ENCODE peak calls at places on chromosomes 7 and 10, in ten cellular contexts. V is fibroblast of lung; Z is naive thymus-derived CD4-positive, alpha-beta T cell; E is bronchial epithelial cell; T is IMR-90; C is SJSA1; K is uterus; B is adrenal gland; N is mammary epithelial cell; W is brain microvascular endothelial cell. Q is an unnamed sample. For H3K36me3, the result is how much of the 10 kb centered on the place peaks cover.

GRCh38 chr7:135670179-135670578 is 7.9 kb downstream of the STMP1 start:
- DNase-seq in W (peak), V (peak), B (no peak), Z (no peak), C (no peak), T (peak), E (peak), K (no peak), N (peak), Q (no peak)

GRCh38 chr7:5694221-5694754 is 87.2 kb downstream of the RNF216 start:
- DNase-seq in T (peak), W (peak), C (peak), V (peak), Z (peak), E (peak), N (no peak), B (no peak), K (peak), Q (no peak)

GRCh38 chr10:132916956-132917666 is 25.3 kb downstream of the CFAP46 start:
- DNase-seq in T (no peak), N (no peak), V (no peak), W (no peak), E (no peak), B (no peak), K (no peak), C (no peak), Z (no peak), Q (no peak)

GRCh38 chr7:80916770-80917681 is 1.8 kb downstream of the SEMA3C start:
- DNase-seq in B (no peak), T (peak), N (peak), V (peak), K (no peak), Z (no peak), C (peak), W (peak), E (peak), Q (no peak)

GRCh38 chr7:135771961-135772638 is 23.5 kb upstream of the FAM180A start:
- DNase-seq in K (no peak), C (no peak), B (no peak), W (peak), T (peak), V (peak), Z (no peak), E (peak), N (peak), Q (no peak)

GRCh38 chr10:84265378-84265777 is 20.5 kb downstream of the RGR start:
- DNase-seq in C (no peak), N (no peak), V (no peak), E (no peak), T (no peak), W (no peak), Z (no peak), K (no peak), B (no peak), Q (no peak)

GRCh38 chr7:77425151-77426051 is 9.3 kb upstream of the GSAP start:
- DNase-seq in Z (no peak), N (peak), K (no peak), C (peak), B (no peak), W (peak), T (peak), V (peak), E (peak), Q (no peak)

GRCh38 chr10:71333154-71333887 is 14.3 kb downstream of the SLC29A3 start:
- DNase-seq in T (no peak), K (no peak), W (no peak), N (peak), E (peak), Z (no peak), B (no peak), C (no peak), V (no peak), Q (no peak)

GRCh38 chr10:36504752-36505151 is 620.6 kb upstream of the ANKRD30A start:
- DNase-seq in N (peak), B (no peak), Z (no peak), K (no peak), V (no peak), E (peak), W (no peak), T (no peak), C (no peak), Q (no peak)

GRCh38 chr7:134140889-134141867 is 14.0 kb downstream of the LRGUK start:
- DNase-seq in Z (no peak), K (peak), B (peak), E (peak), N (peak), V (peak), W (peak), T (peak), C (peak), Q (peak)

GRCh38 chr7:134327896-134328295 is 11.2 kb upstream of the SLC35B4 start:
- DNase-seq in B (peak), K (peak), W (peak), V (peak), Z (peak), C (peak), N (peak), T (peak), E (peak), Q (no peak)

GRCh38 chr10:108515821-108516220 is 1351.3 kb upstream of the SORCS1 start:
- DNase-seq in E (no peak), K (no peak), W (no peak), T (no peak), B (no peak), C (no peak), Z (no peak), N (no peak), V (no peak), Q (no peak)

GRCh38 chr10:88525371-88526079 is 57.6 kb downstream of the RNLS start:
- DNase-seq in B (peak), T (peak), K (no peak), W (peak), V (peak), Z (no peak), N (peak), E (peak), C (no peak), Q (no peak)

GRCh38 chr10:128058746-128059125 is 67.5 kb downstream of the MKI67 start:
- DNase-seq in T (no peak), K (no peak), N (no peak), W (no peak), V (no peak), C (no peak), E (no peak), Z (no peak), B (no peak), Q (no peak)

GRCh38 chr7:144908324-144908723 is 72.5 kb upstream of the TPK1 start:
- DNase-seq in E (no peak), T (no peak), V (no peak), N (no peak), Z (no peak), B (no peak), K (no peak), C (no peak), W (no peak), Q (no peak)

GRCh38 chr10:100183482-100183881 is 2.3 kb downstream of the ERLIN1 start:
- DNase-seq in W (no peak), B (no peak), E (peak), T (peak), C (no peak), V (no peak), Z (no peak), N (peak), K (no peak), Q (no peak)

GRCh38 chr10:100184426-100185219 is 1.2 kb downstream of the ERLIN1 start:
- DNase-seq in K (no peak), C (peak), B (no peak), E (peak), N (peak), Z (no peak), V (peak), T (peak), W (no peak), Q (no peak)

GRCh38 chr10:100185364-100186252 is at the start of gene ERLIN1:
- DNase-seq in V (peak), C (peak), Z (peak), W (peak), B (peak), K (peak), T (peak), N (peak), E (peak), Q (peak)

GRCh38 chr10:100182281-100182680 is 3.5 kb downstream of the ERLIN1 start:
- DNase-seq in B (no peak), E (no peak), T (no peak), N (no peak), V (no peak), W (no peak), K (no peak), C (no peak), Z (no peak), Q (no peak)

DNA sequence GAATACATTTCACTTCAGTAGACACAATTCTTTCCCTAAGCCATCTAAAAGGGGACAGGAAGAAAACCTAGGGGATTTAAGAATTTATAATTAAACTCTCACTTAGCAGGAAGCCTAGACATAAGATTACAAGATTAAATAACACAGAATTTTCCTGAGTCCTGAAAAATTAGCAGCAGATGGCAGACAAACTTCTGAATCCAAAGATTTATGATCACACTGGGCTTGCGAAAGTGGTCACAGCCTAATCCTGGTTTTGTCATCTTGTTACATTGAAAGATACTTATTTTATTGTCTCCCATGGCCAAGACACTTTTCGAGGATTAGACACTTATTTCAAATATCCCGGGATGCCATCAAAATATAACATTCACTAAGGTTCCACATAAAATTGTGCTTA is 2.9 kb downstream of the ERLIN1 start:
- DNase-seq in E (no peak), B (no peak), V (no peak), K (no peak), W (no peak), N (no peak), Z (no peak), T (no peak), C (no peak), Q (no peak)
- H3K36me3 ChIP-seq in E (under half), B (under half), V (under half), K (under half), W (under half), N (under half), Z (under half), T (under half), C (half or more), Q (under half)

DNA sequence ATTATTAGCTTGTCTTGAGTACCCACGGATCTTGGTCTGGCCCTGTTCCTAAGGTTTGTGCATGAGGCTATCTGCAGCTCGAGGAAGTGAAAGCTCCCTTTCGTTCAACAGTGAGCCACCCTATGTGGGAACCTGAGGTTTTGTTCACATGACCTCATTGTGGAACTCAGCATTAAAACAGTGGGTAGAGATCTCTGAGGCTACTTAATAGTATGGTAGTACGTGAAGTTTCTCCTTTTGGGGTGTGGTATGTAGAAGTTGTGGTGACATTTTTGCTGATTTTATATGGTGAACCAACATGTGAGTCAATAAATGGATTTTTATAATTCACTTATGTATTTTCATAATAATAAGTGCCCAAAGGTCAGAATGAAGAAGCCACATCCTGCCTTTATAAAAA is 252.7 kb upstream of the FERD3L start:
- DNase-seq in Z (no peak), B (no peak), W (peak), K (no peak), E (no peak), N (peak), C (no peak), V (peak), T (peak), Q (no peak)
- H3K36me3 ChIP-seq in Z (under half), B (under half), W (under half), K (under half), E (under half), N (under half), C (under half), V (under half), T (under half), Q (under half)

GRCh38 chr7:2587134-2587533 is 28.4 kb downstream of the IQCE start:
- DNase-seq in T (no peak), Z (no peak), B (no peak), W (no peak), V (no peak), E (no peak), K (no peak), C (no peak), N (no peak), Q (no peak)

GRCh38 chr7:2592375-2592865 is 33.6 kb downstream of the IQCE start:
- DNase-seq in N (no peak), Z (no peak), V (no peak), B (no peak), E (no peak), W (no peak), T (no peak), K (no peak), C (no peak), Q (no peak)

GRCh38 chr7:2586326-2587020 is 27.7 kb downstream of the IQCE start:
- DNase-seq in T (no peak), E (no peak), V (no peak), Z (no peak), W (no peak), N (no peak), C (no peak), B (no peak), K (no peak), Q (no peak)

GRCh38 chr7:2587713-2588112 is 28.9 kb downstream of the IQCE start:
- DNase-seq in Z (no peak), C (no peak), E (no peak), N (no peak), B (no peak), W (no peak), K (no peak), V (no peak), T (no peak), Q (no peak)

GRCh38 chr7:2589341-2589740 is 30.6 kb downstream of the IQCE start:
- DNase-seq in E (no peak), V (no peak), C (no peak), K (no peak), N (no peak), T (no peak), Z (no peak), B (no peak), W (no peak), Q (no peak)
- H3K36me3 ChIP-seq in E (under half), V (under half), C (under half), K (under half), N (under half), T (under half), Z (under half), B (under half), W (under half), Q (half or more)

GRCh38 chr7:100090527-100091410 is 2.0 kb downstream of the COPS6 start:
- DNase-seq in C (no peak), B (no peak), E (no peak), K (no peak), Z (no peak), T (no peak), V (no peak), N (peak), W (no peak), Q (no peak)
- H3K36me3 ChIP-seq in C (half or more), B (under half), E (under half), K (under half), Z (half or more), T (under half), V (under half), N (under half), W (half or more), Q (half or more)

DNA sequence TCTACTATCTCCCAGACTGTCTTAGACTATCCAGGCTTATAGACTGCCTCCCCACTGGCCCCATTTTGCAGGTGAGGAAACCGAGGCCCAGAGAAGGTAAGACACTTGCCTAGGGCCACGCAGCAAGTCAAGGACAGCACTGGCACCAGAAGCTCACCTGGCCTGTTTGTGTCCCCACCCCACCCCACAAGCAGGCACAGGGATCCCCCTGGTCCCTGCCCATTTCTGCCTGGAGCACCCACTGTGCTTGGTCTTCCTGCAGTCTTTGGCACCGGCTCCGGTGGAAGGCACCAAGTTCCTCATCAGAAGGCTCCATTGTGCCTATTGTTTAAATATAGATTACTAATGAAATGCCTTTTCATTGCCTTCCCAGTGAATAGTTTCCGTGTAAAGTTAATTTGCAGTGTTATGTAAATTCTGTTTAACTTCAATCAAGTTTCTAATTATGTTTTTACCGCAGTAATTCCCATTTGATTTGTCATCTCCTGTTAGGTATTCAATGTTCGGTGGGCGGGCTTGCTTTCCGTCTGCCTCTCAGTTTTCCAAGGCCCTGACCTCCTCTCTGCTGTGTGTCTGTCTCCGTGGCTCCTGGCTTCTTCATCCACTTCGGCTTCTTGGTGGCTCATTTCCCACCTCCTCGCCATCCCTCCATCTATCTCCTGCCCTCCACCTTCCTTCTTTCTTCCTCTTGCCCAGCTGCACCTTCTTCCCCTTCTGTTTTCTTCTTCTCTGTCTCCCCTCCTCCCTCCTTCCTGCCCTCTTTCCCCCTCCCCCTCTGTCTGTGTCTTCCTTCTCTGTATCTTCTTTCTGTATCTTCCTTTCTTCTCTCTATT is 75.8 kb downstream of the ZMIZ1 start:
- DNase-seq in V (peak), K (no peak), N (peak), T (no peak), B (no peak), Z (no peak), E (no peak), W (no peak), C (peak), Q (no peak)
- H3K36me3 ChIP-seq in V (under half), K (under half), N (under half), T (half or more), B (under half), Z (under half), E (under half), W (under half), C (half or more), Q (under half)

DNA sequence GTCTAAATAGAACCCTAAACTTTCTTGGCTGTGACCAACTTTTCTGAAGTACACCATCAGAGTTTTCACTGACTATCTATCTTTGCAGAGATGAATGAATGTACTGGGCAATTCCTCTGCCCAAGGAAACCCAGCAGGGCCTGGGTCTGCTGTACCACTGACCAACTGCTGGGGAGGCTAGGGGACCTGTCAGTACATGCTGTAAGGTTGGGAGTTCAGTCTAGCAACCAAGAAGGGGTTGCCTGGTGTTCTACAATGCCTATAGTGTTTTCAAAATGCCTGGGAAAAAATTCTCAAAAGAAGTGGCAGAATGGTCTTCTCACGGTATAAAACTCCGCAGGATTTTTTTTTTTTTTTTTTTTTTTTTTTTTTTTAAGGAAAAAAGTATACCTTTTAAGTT is 106.3 kb downstream of the NT5C2 start:
- DNase-seq in B (no peak), N (no peak), W (no peak), K (no peak), V (no peak), E (no peak), C (no peak), Z (no peak), T (no peak), Q (no peak)
- H3K36me3 ChIP-seq in B (under half), N (under half), W (half or more), K (under half), V (under half), E (under half), C (half or more), Z (half or more), T (half or more), Q (half or more)

DNA sequence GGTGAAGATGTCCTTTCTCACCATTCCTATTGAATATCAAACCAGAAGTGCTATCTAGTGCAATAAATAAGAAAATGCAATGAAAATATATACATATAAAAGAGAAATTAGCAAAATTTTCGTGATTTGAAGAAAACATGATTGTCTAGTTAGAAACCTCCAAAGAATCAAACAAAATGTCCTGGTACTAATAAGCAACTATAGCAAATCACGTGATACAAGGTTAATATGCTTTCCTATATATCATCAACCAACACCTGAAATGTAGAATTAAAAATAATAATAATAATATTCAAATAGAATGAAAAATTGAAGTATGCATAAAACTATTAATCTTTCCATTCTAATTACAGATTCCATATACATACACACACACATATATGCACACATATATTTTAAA is 183.9 kb upstream of the POM121L12 start:
- DNase-seq in B (no peak), N (no peak), W (no peak), C (no peak), K (no peak), V (no peak), E (no peak), T (no peak), Z (no peak), Q (no peak)
- H3K36me3 ChIP-seq in B (under half), N (under half), W (under half), C (under half), K (under half), V (under half), E (under half), T (under half), Z (under half), Q (under half)

GRCh38 chr10:75019360-75019759 is 92.1 kb upstream of the SAMD8 start:
- DNase-seq in Z (peak), B (no peak), T (peak), E (peak), K (no peak), W (no peak), C (peak), V (peak), N (peak), Q (no peak)
- H3K36me3 ChIP-seq in Z (under half), B (under half), T (under half), E (under half), K (under half), W (under half), C (under half), V (under half), N (under half), Q (under half)

GRCh38 chr10:1552881-1553595 is 184.3 kb downstream of the ADARB2 start:
- DNase-seq in V (no peak), E (no peak), Z (no peak), W (no peak), T (no peak), N (no peak), B (no peak), K (no peak), C (no peak), Q (no peak)
- H3K36me3 ChIP-seq in V (under half), E (under half), Z (under half), W (under half), T (under half), N (under half), B (under half), K (under half), C (under half), Q (under half)

GRCh38 chr10:27673065-27673464 is 72.6 kb downstream of the MKX start:
- DNase-seq in V (no peak), W (no peak), N (no peak), Z (no peak), B (no peak), K (no peak), C (no peak), T (no peak), E (no peak), Q (no peak)

GRCh38 chr10:27679369-27679897 is 66.2 kb downstream of the MKX start:
- DNase-seq in V (no peak), N (no peak), Z (no peak), W (no peak), K (no peak), C (no peak), T (no peak), E (no peak), B (no peak), Q (no peak)

GRCh38 chr10:27679996-27680395 is 65.6 kb downstream of the MKX start:
- DNase-seq in K (no peak), B (no peak), W (no peak), Z (no peak), V (peak), T (no peak), N (no peak), E (no peak), C (no peak), Q (no peak)

GRCh38 chr10:27683226-27683625 is 62.4 kb downstream of the MKX start:
- DNase-seq in B (no peak), T (no peak), V (no peak), C (no peak), W (no peak), K (no peak), E (no peak), N (no peak), Z (no peak), Q (no peak)

GRCh38 chr10:27678166-27678565 is 67.5 kb downstream of the MKX start:
- DNase-seq in K (no peak), N (no peak), T (no peak), Z (no peak), B (no peak), V (no peak), C (no peak), E (no peak), W (no peak), Q (no peak)
- H3K36me3 ChIP-seq in K (under half), N (under half), T (under half), Z (under half), B (under half), V (under half), C (under half), E (under half), W (under half), Q (under half)

Q was measured in left ventricle myocardium inferior.